ENCODE peak calls at places on chromosomes 12 and 14, in six cellular contexts. H, X, D, L, O and K are unnamed samples.

GRCh38 chr14:105086833-105087307 is 21.6 kb upstream of the GPR132 start:
- DNase-seq in H (peak), X (peak), D (peak), L (peak), O (peak), K (peak)

GRCh38 chr12:93146278-93146939 is 217.3 kb upstream of the EEA1 start:
- DNase-seq in H (no peak), X (no peak), D (peak), L (no peak), O (no peak), K (no peak)

GRCh38 chr14:75453817-75454434 is 26.1 kb downstream of the JDP2 start:
- DNase-seq in H (no peak), X (no peak), D (no peak), L (no peak), O (peak), K (no peak)

GRCh38 chr12:95796982-95797289 is 6.4 kb upstream of the NTN4 start:
- DNase-seq in H (no peak), X (no peak), D (peak), L (no peak), O (peak), K (no peak)

GRCh38 chr12:52260351-52261210 is 13.9 kb upstream of the KRT86 start:
- DNase-seq in H (no peak), X (no peak), D (peak), L (no peak), O (no peak), K (no peak)

GRCh38 chr12:96462571-96463280 is 26.7 kb upstream of the CFAP54 start:
- DNase-seq in H (no peak), X (no peak), D (no peak), L (no peak), O (no peak), K (no peak)

GRCh38 chr12:101051901-101052550 is 158.0 kb downstream of the SLC5A8 start:
- DNase-seq in H (peak), X (no peak), D (peak), L (no peak), O (peak), K (no peak)

GRCh38 chr12:53252349-53252916 is 15.7 kb upstream of the ESPL1 start:
- DNase-seq in H (no peak), X (no peak), D (no peak), L (no peak), O (peak), K (no peak)

GRCh38 chr12:100187068-100187467 is 13.5 kb upstream of the ACTR6 start:
- DNase-seq in H (no peak), X (no peak), D (no peak), L (no peak), O (no peak), K (no peak)

GRCh38 chr12:119704065-119704747 is 36.3 kb downstream of the PRKAB1 start:
- DNase-seq in H (no peak), X (no peak), D (peak), L (no peak), O (peak), K (no peak)

GRCh38 chr12:70307868-70308267 is 58.2 kb upstream of the KCNMB4 start:
- DNase-seq in H (no peak), X (no peak), D (no peak), L (no peak), O (no peak), K (no peak)

GRCh38 chr14:60537663-60538062 is 28.7 kb downstream of the SIX6 start:
- DNase-seq in H (no peak), X (no peak), D (no peak), L (no peak), O (no peak), K (no peak)

GRCh38 chr14:72451081-72451972 is 442.6 kb downstream of the DPF3 start:
- DNase-seq in H (peak), X (peak), D (no peak), L (no peak), O (no peak), K (no peak)

GRCh38 chr14:50447491-50447890 is 50.8 kb upstream of the CDKL1 start:
- DNase-seq in H (no peak), X (no peak), D (peak), L (no peak), O (peak), K (no peak)
- H4K91ac ChIP-seq in H (no peak), X (no peak), D (no peak), L (no peak), O (no peak), K (no peak)

GRCh38 chr12:116735951-116736599 is 1.8 kb downstream of the SPRING1 start:
- DNase-seq in H (no peak), X (no peak), D (no peak), L (no peak), O (peak), K (no peak)

GRCh38 chr12:116737774-116738657 is at the start of the genes RNFT2 and SPRING1:
- DNase-seq in H (peak), X (peak), D (peak), L (peak), O (peak), K (peak)

GRCh38 chr12:116736962-116737773 is 701 bp downstream of the SPRING1 start:
- DNase-seq in H (peak), X (peak), D (no peak), L (no peak), O (no peak), K (no peak)

GRCh38 chr12:116734156-116734768 is 3.6 kb downstream of the SPRING1 start:
- DNase-seq in H (no peak), X (no peak), D (no peak), L (no peak), O (peak), K (no peak)

DNA sequence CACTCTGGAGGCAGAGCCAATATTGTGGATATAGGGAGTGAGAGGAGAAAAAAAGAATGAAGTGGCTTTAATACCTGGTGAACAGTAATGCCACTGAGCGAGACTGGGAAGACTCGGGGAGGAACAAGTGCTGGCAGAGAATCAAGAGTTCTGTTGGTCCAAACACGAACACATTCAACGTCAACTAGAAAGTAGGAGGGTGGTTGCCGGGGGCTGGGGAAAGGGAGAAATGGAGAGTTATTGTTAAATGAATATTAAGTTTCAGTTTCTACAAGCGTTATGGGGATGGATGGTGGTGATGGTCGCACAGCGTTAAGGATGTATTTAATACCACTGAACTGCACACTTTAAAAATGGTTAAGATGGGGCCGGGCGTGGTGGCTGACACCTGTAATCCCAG is 2.8 kb downstream of the SPRING1 start:
- DNase-seq in H (no peak), X (no peak), D (no peak), L (no peak), O (no peak), K (no peak)
- H4K91ac ChIP-seq in H (no peak), X (no peak), D (no peak), L (no peak), O (no peak), K (no peak)

GRCh38 chr14:34461334-34462131 is 507 bp downstream of the SPTSSA start:
- DNase-seq in H (peak), X (peak), D (peak), L (peak), O (peak), K (no peak)

GRCh38 chr14:34462132-34462893 is at the start of gene SPTSSA:
- DNase-seq in H (peak), X (peak), D (peak), L (peak), O (peak), K (peak)

GRCh38 chr14:34463598-34463961 is 1.5 kb upstream of the SPTSSA start:
- DNase-seq in H (no peak), X (no peak), D (no peak), L (no peak), O (no peak), K (no peak)

GRCh38 chr14:34460295-34460694 is 1.7 kb downstream of the SPTSSA start:
- DNase-seq in H (no peak), X (no peak), D (no peak), L (no peak), O (no peak), K (no peak)

GRCh38 chr14:34460841-34461240 is 1.2 kb downstream of the SPTSSA start:
- DNase-seq in H (peak), X (peak), D (peak), L (no peak), O (no peak), K (no peak)
- H4K91ac ChIP-seq in H (no peak), X (no peak), D (no peak), L (no peak), O (no peak), K (no peak)

GRCh38 chr14:45262637-45263036 is 9.6 kb upstream of the MIS18BP1 start:
- DNase-seq in H (no peak), X (no peak), D (no peak), L (no peak), O (no peak), K (no peak)
- H4K91ac ChIP-seq in H (no peak), X (no peak), D (no peak), L (no peak), O (no peak), K (no peak)